ENCODE peak calls at places on chromosome 22, in eight cellular contexts. A, G, Y, O, E, H, N and B are unnamed samples.

GRCh38 chr22:39453765-39454378 is 2.9 kb upstream of the MGAT3 start:
- DNase-seq in A (no peak), G (no peak), Y (no peak), O (no peak), E (no peak), H (no peak), N (no peak), B (no peak)

GRCh38 chr22:49097966-49098365 is 729.7 kb downstream of the BRD1 start:
- DNase-seq in A (no peak), G (no peak), Y (no peak), O (no peak), E (no peak), H (no peak), N (no peak), B (no peak)

GRCh38 chr22:32555546-32555945 is 80.9 kb downstream of the FBXO7 start:
- DNase-seq in A (no peak), G (no peak), Y (peak), O (no peak), E (no peak), H (no peak), N (no peak), B (no peak)

GRCh38 chr22:26170795-26171194 is 1.5 kb downstream of the SEZ6L start:
- DNase-seq in A (peak), G (peak), Y (no peak), O (no peak), E (no peak), H (peak), N (peak), B (no peak)

GRCh38 chr22:27994481-27995331 is 75.7 kb upstream of the PITPNB start:
- DNase-seq in A (no peak), G (no peak), Y (no peak), O (no peak), E (peak), H (no peak), N (no peak), B (no peak)

GRCh38 chr22:48316245-48316875 is 1511.3 kb downstream of the BRD1 start:
- DNase-seq in A (no peak), G (no peak), Y (no peak), O (no peak), E (no peak), H (no peak), N (no peak), B (no peak)

GRCh38 chr22:34851918-34852662 is 213.9 kb upstream of the ISX start:
- DNase-seq in A (no peak), G (no peak), Y (no peak), O (no peak), E (no peak), H (no peak), N (no peak), B (no peak)

GRCh38 chr22:48940266-48940987 is 887.2 kb downstream of the BRD1 start:
- DNase-seq in A (no peak), G (no peak), Y (no peak), O (no peak), E (no peak), H (no peak), N (no peak), B (no peak)

GRCh38 chr22:47195156-47195675 is 432.8 kb downstream of the TBC1D22A start:
- DNase-seq in A (no peak), G (no peak), Y (no peak), O (no peak), E (no peak), H (no peak), N (no peak), B (no peak)

GRCh38 chr22:31748490-31748889 is 1.4 kb downstream of the PRR14L start:
- DNase-seq in A (no peak), G (peak), Y (no peak), O (no peak), E (peak), H (peak), N (no peak), B (no peak)

GRCh38 chr22:16609548-16610261 is 17.1 kb upstream of the CCT8L2 start:
- DNase-seq in A (no peak), G (no peak), Y (no peak), O (no peak), E (no peak), H (no peak), N (no peak), B (no peak)

GRCh38 chr22:48096846-48097665 is 1334.6 kb downstream of the TBC1D22A start:
- DNase-seq in A (no peak), G (no peak), Y (no peak), O (no peak), E (no peak), H (no peak), N (no peak), B (no peak)